ENCODE peak calls at places on chromosome 2, in five cellular contexts. One of them, this sample, is unnamed.

GRCh38 chr2:171824086-171824485 is 70.0 kb downstream of the SLC25A12 start:
- DNase-seq in GM10248: no peak
- DNase-seq in Peyer's patch: no peak
- DNase-seq in kidney: no peak
- DNase-seq in adrenal gland: no peak
- DNase-seq in this sample: no peak

GRCh38 chr2:32135409-32135808 is 30.3 kb upstream of the SLC30A6 start:
- DNase-seq in GM10248: peak; percentile 39
- DNase-seq in adrenal gland: peak; percentile 62
- DNase-seq in Peyer's patch: peak; percentile 68
- DNase-seq in kidney: no peak
- DNase-seq in this sample: peak; percentile 39

GRCh38 chr2:190216829-190217228 is 102.8 kb downstream of the HIBCH start:
- DNase-seq in adrenal gland: peak; percentile 22
- DNase-seq in GM10248: no peak
- DNase-seq in kidney: peak; percentile 67
- DNase-seq in Peyer's patch: no peak
- DNase-seq in this sample: no peak

GRCh38 chr2:236264256-236264655 is at the start of gene ASB18:
- DNase-seq in Peyer's patch: no peak
- DNase-seq in adrenal gland: no peak
- DNase-seq in GM10248: no peak
- DNase-seq in kidney: no peak
- DNase-seq in this sample: no peak

GRCh38 chr2:173307287-173307686 is 47.4 kb upstream of the CDCA7 start:
- DNase-seq in Peyer's patch: no peak
- DNase-seq in kidney: no peak
- DNase-seq in GM10248: peak; percentile 54
- DNase-seq in adrenal gland: no peak
- DNase-seq in this sample: peak; percentile 42

GRCh38 chr2:222844323-222844722 is 16.5 kb upstream of the ACSL3 start:
- DNase-seq in Peyer's patch: no peak
- DNase-seq in GM10248: no peak
- DNase-seq in adrenal gland: peak; percentile 49
- DNase-seq in kidney: no peak
- DNase-seq in this sample: no peak

GRCh38 chr2:13524492-13524891 is 807.8 kb downstream of the TRIB2 start:
- DNase-seq in kidney: no peak
- DNase-seq in GM10248: no peak
- DNase-seq in adrenal gland: no peak
- DNase-seq in Peyer's patch: no peak
- DNase-seq in this sample: no peak

GRCh38 chr2:234823196-234823876 is 128.5 kb upstream of the SH3BP4 start:
- DNase-seq in kidney: no peak
- DNase-seq in Peyer's patch: no peak
- DNase-seq in adrenal gland: peak; percentile 31
- DNase-seq in GM10248: no peak
- DNase-seq in this sample: no peak

GRCh38 chr2:119759451-119760236 is at the start of gene PTPN4:
- DNase-seq in adrenal gland: peak; percentile 98
- DNase-seq in Peyer's patch: peak; percentile 99
- DNase-seq in kidney: peak; percentile 99
- DNase-seq in GM10248: peak; percentile 96
- DNase-seq in this sample: peak; percentile 95

GRCh38 chr2:44429034-44429433 is 67.3 kb downstream of the CAMKMT start:
- DNase-seq in kidney: no peak
- DNase-seq in GM10248: no peak
- DNase-seq in Peyer's patch: no peak
- DNase-seq in adrenal gland: no peak
- DNase-seq in this sample: no peak

GRCh38 chr2:129876576-129876975 is 102.9 kb upstream of the RAB6C start:
- DNase-seq in Peyer's patch: no peak
- DNase-seq in adrenal gland: no peak
- DNase-seq in GM10248: no peak
- DNase-seq in kidney: peak; percentile 40
- DNase-seq in this sample: no peak

GRCh38 chr2:173291412-173291811 is 63.3 kb upstream of the CDCA7 start:
- DNase-seq in kidney: no peak
- DNase-seq in adrenal gland: no peak
- DNase-seq in Peyer's patch: no peak
- DNase-seq in GM10248: no peak
- DNase-seq in this sample: no peak

GRCh38 chr2:216829533-216829932 is 30.3 kb downstream of the TNP1 start:
- DNase-seq in adrenal gland: peak; percentile 89
- DNase-seq in GM10248: no peak
- DNase-seq in kidney: peak; percentile 73
- DNase-seq in Peyer's patch: peak; percentile 51
- DNase-seq in this sample: no peak

GRCh38 chr2:155157065-155157464 is 458.6 kb downstream of the KCNJ3 start:
- DNase-seq in adrenal gland: no peak
- DNase-seq in kidney: no peak
- DNase-seq in GM10248: no peak
- DNase-seq in Peyer's patch: no peak
- DNase-seq in this sample: no peak

GRCh38 chr2:115183144-115183543 is 740.7 kb downstream of the DPP10 start:
- DNase-seq in Peyer's patch: no peak
- DNase-seq in GM10248: no peak
- DNase-seq in adrenal gland: no peak
- DNase-seq in kidney: no peak
- DNase-seq in this sample: no peak
- TF ChIP-seq CTCF in Peyer's patch: no peak
- TF ChIP-seq CTCF in GM10248: no peak
- TF ChIP-seq CTCF in adrenal gland: no peak
- TF ChIP-seq CTCF in kidney: no peak
- TF ChIP-seq CTCF in this sample: no peak

GRCh38 chr2:149040451-149040850 is 2.0 kb downstream of the LYPD6B start:
- DNase-seq in GM10248: peak; percentile 67
- DNase-seq in adrenal gland: no peak
- DNase-seq in kidney: no peak
- DNase-seq in Peyer's patch: peak; percentile 65
- DNase-seq in this sample: peak; percentile 75
- TF ChIP-seq CTCF in GM10248: peak; percentile 68
- TF ChIP-seq CTCF in adrenal gland: no peak
- TF ChIP-seq CTCF in kidney: peak; percentile 15
- TF ChIP-seq CTCF in Peyer's patch: no peak
- TF ChIP-seq CTCF in this sample: peak; percentile 53

DNA sequence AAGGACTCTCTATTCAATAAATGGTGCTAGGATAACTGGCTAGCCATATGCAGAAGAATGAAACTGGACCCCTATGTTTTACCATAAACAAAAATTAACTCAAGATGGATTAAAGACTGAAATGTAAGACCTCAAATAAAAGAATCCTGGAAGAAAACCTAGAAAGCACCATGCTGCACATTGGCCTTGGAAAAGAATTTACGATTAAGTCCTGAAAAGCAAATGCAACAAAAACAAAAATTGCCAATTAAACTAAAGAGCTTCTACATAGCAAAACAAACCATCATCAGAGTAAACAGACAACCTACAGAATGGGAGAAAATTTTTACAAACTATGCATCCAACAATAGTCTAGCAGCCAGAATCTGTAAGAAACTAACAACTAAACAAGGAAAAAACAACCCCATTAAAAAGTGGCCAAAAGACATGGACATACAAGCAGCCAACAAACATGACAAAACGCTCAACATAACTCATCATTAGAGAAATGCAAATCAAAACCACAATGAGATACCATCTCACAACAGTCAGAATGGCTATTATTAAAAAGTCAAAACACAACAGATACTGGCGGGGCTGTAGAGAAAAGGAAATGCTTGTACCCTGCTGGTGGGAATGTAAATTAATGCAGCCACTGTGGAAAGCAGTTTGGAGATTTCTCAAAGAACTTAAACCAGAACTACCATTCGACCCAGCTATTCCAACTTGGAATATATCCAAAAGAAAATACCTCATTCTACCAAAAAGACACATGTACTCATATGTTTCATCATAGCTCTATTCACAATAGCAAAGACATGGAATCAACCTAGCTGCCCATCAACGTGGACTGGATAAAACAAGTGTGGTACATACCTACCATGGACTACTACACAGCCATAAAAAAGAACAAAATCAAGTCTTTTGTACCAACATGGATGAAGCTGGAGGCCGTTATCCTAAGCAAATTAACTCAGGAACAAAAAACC is 30.6 kb downstream of the SEPTIN10 start:
- DNase-seq in kidney: no peak
- DNase-seq in adrenal gland: no peak
- DNase-seq in GM10248: no peak
- DNase-seq in Peyer's patch: no peak
- DNase-seq in this sample: no peak
- TF ChIP-seq CTCF in kidney: no peak
- TF ChIP-seq CTCF in adrenal gland: no peak
- TF ChIP-seq CTCF in GM10248: no peak
- TF ChIP-seq CTCF in Peyer's patch: no peak
- TF ChIP-seq CTCF in this sample: no peak

DNA sequence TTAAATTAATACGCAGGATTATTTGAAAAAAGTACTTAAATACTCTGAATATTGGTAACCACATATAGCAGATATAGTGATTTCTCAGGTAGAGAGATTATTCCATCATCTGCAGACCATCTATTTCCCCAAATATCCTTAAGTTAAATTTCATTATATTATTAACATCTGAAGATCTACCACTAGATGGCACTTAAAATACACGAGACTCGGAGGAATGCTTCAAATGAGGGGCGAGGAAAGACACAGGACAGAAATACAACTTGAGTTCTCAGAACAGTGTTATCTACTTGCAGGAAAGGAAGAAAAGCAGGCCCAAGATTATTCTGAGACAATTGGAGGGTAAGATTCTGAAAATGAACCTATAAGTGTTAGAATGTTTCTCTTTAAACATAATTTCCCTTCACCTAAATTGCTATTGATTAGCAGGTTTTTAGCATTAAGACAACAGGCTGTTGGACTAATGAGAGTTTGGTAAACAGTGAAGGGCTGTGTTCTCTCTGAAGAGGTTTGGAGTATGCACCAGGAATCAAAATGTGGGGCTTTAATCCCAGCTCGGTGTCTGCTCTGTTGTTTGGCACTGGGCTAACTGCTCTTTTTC is 76.9 kb upstream of the GCFC2 start:
- DNase-seq in Peyer's patch: no peak
- DNase-seq in kidney: no peak
- DNase-seq in GM10248: peak; percentile 17
- DNase-seq in adrenal gland: no peak
- DNase-seq in this sample: peak; percentile 19
- TF ChIP-seq CTCF in Peyer's patch: no peak
- TF ChIP-seq CTCF in kidney: peak; percentile 29
- TF ChIP-seq CTCF in GM10248: peak; percentile 29
- TF ChIP-seq CTCF in adrenal gland: peak; percentile 42
- TF ChIP-seq CTCF in this sample: no peak

GRCh38 chr2:180656455-180656847 is 324.0 kb upstream of the UBE2E3 start:
- DNase-seq in GM10248: no peak
- DNase-seq in adrenal gland: no peak
- DNase-seq in kidney: no peak
- DNase-seq in Peyer's patch: no peak
- DNase-seq in this sample: no peak
- TF ChIP-seq CTCF in GM10248: no peak
- TF ChIP-seq CTCF in adrenal gland: no peak
- TF ChIP-seq CTCF in kidney: no peak
- TF ChIP-seq CTCF in Peyer's patch: no peak
- TF ChIP-seq CTCF in this sample: no peak

DNA sequence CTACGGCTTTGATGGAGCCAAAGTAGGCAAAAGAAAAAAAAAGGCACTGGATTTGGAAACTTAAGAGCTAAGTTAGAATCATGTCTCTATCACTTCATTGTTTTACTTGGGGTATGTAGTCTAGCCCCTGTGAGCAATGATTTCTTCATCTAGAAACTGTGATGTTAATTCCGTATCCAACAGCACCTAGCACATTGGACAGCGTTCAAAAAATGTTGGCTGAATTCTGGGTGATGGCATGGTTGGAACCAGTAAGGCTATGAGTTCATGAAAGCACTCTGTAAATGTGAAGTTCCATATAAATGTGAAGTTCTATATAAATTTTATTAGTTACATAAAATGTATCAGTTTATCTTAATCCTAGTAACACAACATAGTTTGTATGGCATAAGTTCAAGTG is 308.5 kb upstream of the HNMT start:
- DNase-seq in adrenal gland: no peak
- DNase-seq in GM10248: no peak
- DNase-seq in kidney: no peak
- DNase-seq in Peyer's patch: no peak
- DNase-seq in this sample: no peak
- TF ChIP-seq CTCF in adrenal gland: no peak
- TF ChIP-seq CTCF in GM10248: no peak
- TF ChIP-seq CTCF in kidney: no peak
- TF ChIP-seq CTCF in Peyer's patch: no peak
- TF ChIP-seq CTCF in this sample: no peak

GRCh38 chr2:18422416-18423165 is 137.9 kb downstream of the RDH14 start:
- DNase-seq in Peyer's patch: no peak
- DNase-seq in kidney: no peak
- DNase-seq in adrenal gland: no peak
- DNase-seq in GM10248: no peak
- DNase-seq in this sample: no peak
- TF ChIP-seq CTCF in Peyer's patch: no peak
- TF ChIP-seq CTCF in kidney: no peak
- TF ChIP-seq CTCF in adrenal gland: no peak
- TF ChIP-seq CTCF in GM10248: no peak
- TF ChIP-seq CTCF in this sample: no peak

DNA sequence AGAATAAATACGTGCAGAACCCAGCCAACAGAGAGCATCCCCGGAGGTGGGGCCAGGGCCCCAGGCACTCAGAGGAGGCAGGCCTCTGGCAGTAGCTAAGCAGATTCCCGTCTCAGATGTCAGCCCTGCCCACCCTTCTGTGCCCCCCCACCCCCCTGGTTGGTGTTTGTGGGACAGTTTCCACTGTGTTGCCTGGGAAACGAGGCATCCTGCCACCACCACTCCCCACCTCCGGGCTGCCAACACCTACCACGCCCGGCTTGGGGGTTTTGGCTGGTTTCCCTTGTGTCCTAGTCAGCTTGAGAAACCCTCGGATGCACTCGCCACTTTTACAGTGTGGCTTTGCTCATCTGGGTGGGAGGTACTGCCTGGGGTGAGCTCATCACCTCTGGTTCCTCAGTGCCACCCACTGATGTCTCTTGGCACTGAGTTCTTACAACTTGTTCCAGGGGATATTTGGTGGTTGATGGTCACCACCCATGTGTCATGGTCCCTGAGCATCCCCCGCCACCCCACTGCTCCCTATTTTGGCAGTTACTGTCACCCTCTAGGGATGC is 72.4 kb upstream of the YWHAQ start:
- DNase-seq in GM10248: no peak
- DNase-seq in kidney: no peak
- DNase-seq in Peyer's patch: peak; percentile 52
- DNase-seq in adrenal gland: peak; percentile 25
- DNase-seq in this sample: no peak
- TF ChIP-seq CTCF in GM10248: no peak
- TF ChIP-seq CTCF in kidney: no peak
- TF ChIP-seq CTCF in Peyer's patch: no peak
- TF ChIP-seq CTCF in adrenal gland: no peak
- TF ChIP-seq CTCF in this sample: no peak